ENCODE peak calls at places on chromosomes 7 and 10, in four cellular contexts. D is IMR-90, K is hepatocyte, A is A549. H is an unnamed sample.

GRCh38 chr7:155871211-155871610 is 58.9 kb upstream of the SHH start:
- DNase-seq in D (no peak), K (no peak), A (no peak), H (no peak)

GRCh38 chr10:3987142-3987974 is 202.3 kb upstream of the KLF6 start:
- DNase-seq in D (peak; percentile 34), K (no peak), A (no peak), H (peak; percentile 2)

GRCh38 chr10:62426086-62426485 is 51.9 kb downstream of the ZNF365 start:
- DNase-seq in D (peak; percentile 60), K (no peak), A (peak; percentile 52), H (peak; percentile 59)

GRCh38 chr10:6061056-6061455 is 1.1 kb downstream of the IL2RA start:
- DNase-seq in D (no peak), K (no peak), A (no peak), H (no peak)

GRCh38 chr7:44114586-44115310 is 8.6 kb downstream of the POLD2 start:
- DNase-seq in D (no peak), K (no peak), A (no peak), H (no peak)

GRCh38 chr7:106659369-106659962 is 1.5 kb downstream of the CCDC71L start:
- DNase-seq in D (peak; percentile 18), K (no peak), A (no peak), H (no peak)

GRCh38 chr7:29606287-29606721 is 42.7 kb downstream of the PRR15 start:
- DNase-seq in D (no peak), K (peak; percentile 71), A (peak; percentile 65), H (peak; percentile 93)

GRCh38 chr7:130294314-130294713 is 1.4 kb downstream of the CPA4 start:
- DNase-seq in D (peak; percentile 74), K (no peak), A (no peak), H (no peak)

GRCh38 chr7:111887734-111888133 is 318.5 kb downstream of the DOCK4 start:
- DNase-seq in D (no peak), K (no peak), A (no peak), H (no peak)

GRCh38 chr10:48634198-48634983 is 29.5 kb upstream of the ARHGAP22 start:
- DNase-seq in D (peak; percentile 69), K (no peak), A (no peak), H (peak; percentile 92)

GRCh38 chr10:30433286-30433778 is 652 bp upstream of the MAP3K8 start:
- DNase-seq in D (peak; percentile 67), K (peak; percentile 90), A (peak; percentile 90), H (peak; percentile 92)

DNA sequence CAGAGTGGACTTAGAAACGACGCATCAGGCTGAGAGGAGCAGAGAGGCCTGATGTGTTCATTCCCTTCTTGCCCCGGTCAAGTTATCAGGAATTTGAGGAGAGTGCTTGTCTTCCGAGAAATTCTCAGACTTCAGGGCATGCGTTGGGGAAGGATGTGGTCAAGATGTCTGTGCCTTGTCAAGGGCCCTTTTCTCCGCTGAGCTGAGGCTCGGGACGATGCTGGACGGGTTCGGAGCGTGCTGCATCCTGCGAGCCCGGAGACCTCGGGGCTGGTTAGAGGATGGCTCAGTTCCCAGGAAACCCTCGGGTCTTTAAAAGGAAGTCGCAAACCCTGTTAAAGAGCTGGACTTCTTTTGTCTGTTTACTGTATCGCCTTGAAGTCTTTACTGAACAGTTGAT is 325.4 kb downstream of the ADARB2 start:
- DNase-seq in D (no peak), K (no peak), A (no peak), H (no peak)
- TF ChIP-seq CTCF in D (no peak), K (no peak), A (no peak), H (no peak)

GRCh38 chr10:75294031-75294437 is 58.3 kb upstream of the COMTD1 start:
- DNase-seq in D (no peak), K (no peak), A (no peak), H (no peak)
- H3K4me3 ChIP-seq in D (no peak overlapping the region), K (no peak overlapping the region), A (peak overlapping the region; percentile 86), H (no peak overlapping the region)

DNA sequence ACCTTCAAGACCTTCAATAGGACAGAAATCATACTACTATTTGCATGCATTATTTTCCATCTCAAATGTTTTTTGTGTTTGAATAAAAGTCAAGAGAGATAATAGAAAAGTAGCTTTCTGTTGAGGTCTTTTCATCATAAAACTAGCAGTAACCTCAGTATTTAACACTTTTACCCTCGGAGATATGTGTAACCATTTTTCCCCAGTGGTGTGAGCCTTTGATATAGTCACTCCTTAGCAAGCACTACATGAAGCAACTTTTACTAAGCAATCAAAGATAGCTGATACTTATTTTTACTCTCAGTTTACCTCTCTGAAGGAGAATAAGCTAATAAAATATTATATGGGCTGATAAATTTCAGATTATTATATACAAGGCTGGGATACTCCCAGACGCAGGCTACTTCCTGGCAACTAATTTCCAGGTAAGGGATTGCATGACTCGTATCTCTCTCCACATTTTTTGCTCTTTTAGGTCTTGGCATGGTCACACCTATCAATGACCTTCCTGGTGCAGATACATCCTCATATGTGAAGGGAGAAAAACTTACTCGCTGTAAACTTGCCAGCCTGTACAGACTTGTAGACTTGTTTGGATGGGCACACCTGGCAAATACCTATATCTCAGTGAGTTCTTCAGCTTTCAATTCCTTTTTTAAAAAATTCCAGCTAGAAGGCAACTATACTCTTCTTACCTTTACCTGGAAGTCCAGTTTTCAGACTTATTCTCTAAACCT is 91.5 kb upstream of the MXI1 start:
- DNase-seq in D (no peak), K (no peak), A (no peak), H (no peak)
- TF ChIP-seq CTCF in D (no peak), K (no peak), A (no peak), H (no peak)

GRCh38 chr10:666237-667012 is 23.0 kb downstream of the DIP2C start:
- DNase-seq in D (no peak), K (no peak), A (no peak), H (no peak)
- H3K4me3 ChIP-seq in D (peak overlapping the region; percentile 50), K (no peak overlapping the region), A (no peak overlapping the region), H (no peak overlapping the region)

GRCh38 chr7:70371652-70372051 is 760.3 kb upstream of the GALNT17 start:
- DNase-seq in D (no peak), K (no peak), A (no peak), H (no peak)
- TF ChIP-seq CTCF in D (no peak), K (no peak), A (no peak), H (no peak)

GRCh38 chr7:22219036-22219435 is 137.9 kb downstream of the RAPGEF5 start:
- DNase-seq in D (no peak), K (no peak), A (no peak), H (peak; percentile 26)
- H3K4me3 ChIP-seq in D (no peak overlapping the region), K (no peak overlapping the region), A (no peak overlapping the region), H (no peak overlapping the region)

H was measured in cardiac fibroblast.